ENCODE peak calls at places on chromosomes 13 and 19, in nine cellular contexts. A is T-helper 17 cell; O is AML-193; F is ecto neural progenitor cell; X is neural progenitor cell; D is kidney glomerular epithelial cell; M is GM19239; Q is NCI-H2081 treated with DMSO at 0.1 percent for 48 hours; Y is CD4-positive, alpha-beta T cell. H is an unnamed sample.
A peak's percentile ranks its signal among the peaks of the same experiment; 100 is the strongest.

GRCh38 chr19:42407816-42408175 is 17.7 kb upstream of the CNFN start:
- DNase-seq in M (no peak), X (no peak), A (no peak), O (no peak), Y (no peak), D (no peak), F (no peak), Q (no peak), H (no peak)

GRCh38 chr13:45925151-45925550 is 73.6 kb upstream of the SIAH3 start:
- DNase-seq in A (no peak), Y (no peak), X (no peak), D (no peak), F (no peak), O (peak; percentile 17), M (no peak), Q (no peak), H (peak; percentile 20)

GRCh38 chr19:45442927-45443461 is 19.3 kb upstream of the ERCC1 start:
- DNase-seq in Y (peak; percentile 43), X (peak; percentile 55), M (no peak), A (no peak), F (peak; percentile 67), O (peak; percentile 90), Q (no peak), D (no peak), H (peak; percentile 82)

GRCh38 chr19:33410915-33411401 is 37.4 kb downstream of the CEBPG start:
- DNase-seq in Y (no peak), A (no peak), D (no peak), X (no peak), F (peak; percentile 69), M (no peak), Q (no peak), O (no peak), H (no peak)

GRCh38 chr19:44725251-44725650 is 23.3 kb upstream of the BCL3 start:
- DNase-seq in D (no peak), F (no peak), O (no peak), Q (no peak), M (no peak), A (no peak), X (no peak), Y (no peak), H (no peak)

GRCh38 chr13:27533155-27533643 is 82.8 kb upstream of the MTIF3 start:
- DNase-seq in D (peak; percentile 70), Q (no peak), X (peak; percentile 94), Y (peak; percentile 28), O (peak; percentile 50), M (peak; percentile 24), F (peak; percentile 92), A (peak; percentile 36), H (peak; percentile 81)

GRCh38 chr13:49497272-49497671 is 1.5 kb downstream of the PHF11 start:
- DNase-seq in A (no peak), Y (no peak), M (no peak), Q (no peak), O (no peak), D (no peak), F (no peak), X (no peak), H (no peak)

GRCh38 chr19:4877753-4878490 is 10.5 kb upstream of the PLIN3 start:
- DNase-seq in Y (no peak), O (no peak), D (no peak), A (no peak), M (no peak), F (peak; percentile 58), X (peak; percentile 66), Q (no peak), H (no peak)

GRCh38 chr13:43316997-43317396 is 293.6 kb downstream of the DNAJC15 start:
- DNase-seq in O (no peak), Y (no peak), F (no peak), Q (no peak), D (peak; percentile 2), A (no peak), X (peak; percentile 20), M (no peak), H (peak; percentile 20)

GRCh38 chr19:29622191-29623070 is 16.3 kb downstream of the POP4 start:
- DNase-seq in Q (no peak), F (no peak), O (no peak), X (peak; percentile 70), Y (peak; percentile 33), D (no peak), M (peak; percentile 44), A (no peak), H (no peak)

GRCh38 chr13:44155422-44156293 is 218.0 kb upstream of the SERP2 start:
- DNase-seq in Y (no peak), O (no peak), D (no peak), F (no peak), Q (no peak), M (no peak), A (no peak), X (peak; percentile 31), H (no peak)

GRCh38 chr13:83057119-83057518 is 825.2 kb downstream of the SLITRK1 start:
- DNase-seq in Q (no peak), O (no peak), M (no peak), X (no peak), F (no peak), D (no peak), Y (no peak), A (no peak), H (peak; percentile 67)

GRCh38 chr13:112746044-112746443 is 56.2 kb downstream of the ATP11A start:
- DNase-seq in F (no peak), M (no peak), O (no peak), A (no peak), Q (no peak), D (no peak), X (no peak), Y (no peak), H (no peak)

GRCh38 chr19:43470288-43470687 is 4.9 kb upstream of the LYPD3 start:
- DNase-seq in D (no peak), F (no peak), Y (peak; percentile 80), O (no peak), A (no peak), M (no peak), X (no peak), Q (no peak), H (no peak)

GRCh38 chr19:1206733-1207301 is 1.2 kb downstream of the STK11 start:
- DNase-seq in F (no peak), D (no peak), O (no peak), Y (peak; percentile 14), Q (no peak), M (no peak), X (no peak), A (no peak), H (no peak)

GRCh38 chr19:32526895-32527294 is 54.1 kb upstream of the PDCD5 start:
- DNase-seq in O (no peak), M (no peak), D (no peak), Q (no peak), F (no peak), Y (no peak), A (no peak), X (no peak), H (no peak)

GRCh38 chr19:4870025-4870700 is 2.7 kb upstream of the PLIN3 start:
- DNase-seq in X (no peak), M (no peak), Y (no peak), D (peak; percentile 85), F (no peak), O (peak; percentile 81), Q (no peak), A (no peak), H (peak; percentile 19)

GRCh38 chr13:45207319-45207718 is 6.5 kb upstream of the KCTD4 start:
- DNase-seq in Q (no peak), F (no peak), Y (no peak), M (no peak), X (no peak), D (no peak), O (no peak), A (no peak), H (peak; percentile 76)

GRCh38 chr13:61432029-61432428 is 16.4 kb upstream of the PCDH20 start:
- DNase-seq in F (no peak), O (no peak), Q (no peak), D (no peak), Y (no peak), M (no peak), A (no peak), X (no peak), H (no peak)

GRCh38 chr19:47231215-47232054 is 436 bp upstream of the BBC3 start:
- DNase-seq in D (peak; percentile 61), O (peak; percentile 36), M (no peak), A (peak; percentile 98), X (peak; percentile 90), Q (no peak), Y (peak; percentile 93), F (peak; percentile 90), H (peak; percentile 80)

GRCh38 chr13:36858285-36858684 is 39.3 kb downstream of the RFXAP start:
- DNase-seq in X (peak; percentile 73), D (peak; percentile 72), F (no peak), A (no peak), O (peak; percentile 71), Y (no peak), M (no peak), Q (peak; percentile 39), H (peak; percentile 92)

H was measured in NCI-H82.